ENCODE peak calls at places on chromosome 9, in five cellular contexts. M, L, V, R and O are unnamed samples.

GRCh38 chr9:97332993-97333392 is 25.5 kb downstream of the CCDC180 start:
- DNase-seq in L (no peak), R (no peak), M (no peak), V (no peak), O (no peak)

GRCh38 chr9:137030528-137030927 is 1.4 kb downstream of the FUT7 start:
- DNase-seq in R (no peak), V (peak; percentile 88), L (no peak), M (no peak), O (no peak)

GRCh38 chr9:19137282-19137681 is 10.0 kb upstream of the PLIN2 start:
- DNase-seq in M (no peak), L (no peak), V (no peak), R (no peak), O (peak; percentile 80)

GRCh38 chr9:109963079-109963478 is 183.1 kb downstream of the PALM2AKAP2 start:
- DNase-seq in V (no peak), M (no peak), R (no peak), L (no peak), O (no peak)

GRCh38 chr9:134295101-134295745 is 31.0 kb upstream of the RXRA start:
- DNase-seq in R (no peak), M (no peak), V (no peak), L (no peak), O (no peak)

GRCh38 chr9:18071651-18072060 is 402.3 kb upstream of the ADAMTSL1 start:
- DNase-seq in M (no peak), R (no peak), L (no peak), V (no peak), O (no peak)

GRCh38 chr9:69122086-69122390 is 52.0 kb upstream of the TJP2 start:
- DNase-seq in V (peak; percentile 58), R (peak; percentile 61), M (peak; percentile 60), L (peak; percentile 62), O (peak; percentile 73)

GRCh38 chr9:84990416-84990815 is 320.9 kb downstream of the NTRK2 start:
- DNase-seq in M (no peak), R (peak; percentile 79), V (no peak), L (peak; percentile 91), O (no peak)

GRCh38 chr9:116546711-116547581 is 140.2 kb upstream of the TRIM32 start:
- DNase-seq in R (no peak), V (no peak), M (no peak), L (no peak), O (peak; percentile 65)

GRCh38 chr9:214488-215448 is at the start of gene DOCK8:
- DNase-seq in M (peak; percentile 53), V (peak; percentile 74), L (peak; percentile 52), R (no peak), O (peak; percentile 26)

GRCh38 chr9:126395439-126396212 is 69.0 kb downstream of the MVB12B start:
- DNase-seq in L (no peak), M (no peak), V (peak; percentile 32), R (no peak), O (peak; percentile 79)

GRCh38 chr9:272251-273213 is 57.9 kb downstream of the DOCK8 start:
- DNase-seq in M (no peak), R (no peak), L (no peak), V (peak; percentile 78), O (no peak)

GRCh38 chr9:20024159-20024571 is 235.3 kb upstream of the SLC24A2 start:
- DNase-seq in L (no peak), M (no peak), V (no peak), R (no peak), O (peak; percentile 19)

GRCh38 chr9:7320139-7320538 is 479.4 kb downstream of the DMAC1 start:
- DNase-seq in V (no peak), L (no peak), M (no peak), R (no peak), O (peak; percentile 88)

GRCh38 chr9:16501098-16501663 is 369.3 kb downstream of the BNC2 start:
- DNase-seq in M (no peak), L (no peak), V (no peak), R (no peak), O (peak; percentile 59)

GRCh38 chr9:68775003-68775730 is 70.1 kb downstream of the PIP5K1B start:
- DNase-seq in M (no peak), R (no peak), L (no peak), V (no peak), O (peak; percentile 43)

GRCh38 chr9:120327322-120327721 is 252.6 kb downstream of the CDK5RAP2 start:
- DNase-seq in R (no peak), V (no peak), M (no peak), L (no peak), O (no peak)

GRCh38 chr9:74783408-74783807 is 104.3 kb downstream of the TRPM6 start:
- DNase-seq in V (no peak), M (no peak), R (no peak), L (no peak), O (peak; percentile 31)

GRCh38 chr9:749712-750111 is 91.8 kb upstream of the DMRT1 start:
- DNase-seq in L (no peak), M (no peak), R (no peak), V (peak; percentile 45), O (peak; percentile 16)

GRCh38 chr9:112680731-112681402 is 37.0 kb downstream of the INIP start:
- DNase-seq in M (no peak), V (no peak), L (no peak), R (no peak), O (no peak)